ENCODE peak calls at places on chromosomes 4 and X, in nine cellular contexts. Q, G, J, H, O, V, Z, C and R are unnamed samples.
A peak's percentile ranks its signal among the peaks of the same experiment; 100 is the strongest.

GRCh38 chrX:139766545-139766983 is 58.6 kb upstream of the MCF2 start:
- DNase-seq in Q (no peak), G (no peak), J (no peak), H (no peak), O (no peak), V (no peak), Z (no peak), C (no peak), R (no peak)

GRCh38 chrX:91039777-91040176 is 394.9 kb upstream of the PABPC5 start:
- DNase-seq in Q (no peak), G (no peak), J (no peak), H (no peak), O (no peak), V (no peak), Z (no peak), C (no peak), R (no peak)

GRCh38 chrX:19535481-19535880 is 20.2 kb upstream of the MAP3K15 start:
- DNase-seq in Q (peak; percentile 21), G (no peak), J (peak; percentile 6), H (no peak), O (no peak), V (peak; percentile 23), Z (no peak), C (no peak), R (no peak)

GRCh38 chr4:123976285-123976684 is 579.7 kb downstream of the SPRY1 start:
- DNase-seq in Q (no peak), G (no peak), J (no peak), H (no peak), O (no peak), V (no peak), Z (no peak), C (no peak), R (no peak)

GRCh38 chr4:174218127-174218790 is 65.2 kb downstream of the FBXO8 start:
- DNase-seq in Q (no peak), G (no peak), J (no peak), H (no peak), O (no peak), V (no peak), Z (no peak), C (no peak), R (no peak)

GRCh38 chrX:103626855-103627254 is 1.9 kb upstream of the TCEAL1 start:
- DNase-seq in Q (no peak), G (no peak), J (no peak), H (no peak), O (no peak), V (no peak), Z (no peak), C (no peak), R (no peak)

GRCh38 chr4:157172011-157172410 is 48.5 kb upstream of the GRIA2 start:
- DNase-seq in Q (no peak), G (no peak), J (no peak), H (no peak), O (no peak), V (no peak), Z (no peak), C (no peak), R (no peak)

GRCh38 chr4:28287837-28288236 is 1427.2 kb downstream of the STIM2 start:
- DNase-seq in Q (peak; percentile 7), G (no peak), J (no peak), H (no peak), O (peak; percentile 14), V (no peak), Z (no peak), C (no peak), R (no peak)

GRCh38 chrX:15721911-15722310 is 16.2 kb upstream of the CA5B start:
- DNase-seq in Q (no peak), G (no peak), J (no peak), H (no peak), O (no peak), V (no peak), Z (no peak), C (no peak), R (no peak)
- H3K4me3 ChIP-seq in Q (no peak overlapping the region), G (no peak overlapping the region), J (no peak overlapping the region), H (no peak overlapping the region), O (no peak overlapping the region), V (no peak overlapping the region), Z (no peak overlapping the region), C (no peak overlapping the region), R (no peak overlapping the region)

GRCh38 chr4:59973496-59973895 is 1226.6 kb upstream of the ADGRL3 start:
- DNase-seq in Q (no peak), G (no peak), J (no peak), H (no peak), O (no peak), V (no peak), Z (no peak), C (no peak), R (no peak)

DNA sequence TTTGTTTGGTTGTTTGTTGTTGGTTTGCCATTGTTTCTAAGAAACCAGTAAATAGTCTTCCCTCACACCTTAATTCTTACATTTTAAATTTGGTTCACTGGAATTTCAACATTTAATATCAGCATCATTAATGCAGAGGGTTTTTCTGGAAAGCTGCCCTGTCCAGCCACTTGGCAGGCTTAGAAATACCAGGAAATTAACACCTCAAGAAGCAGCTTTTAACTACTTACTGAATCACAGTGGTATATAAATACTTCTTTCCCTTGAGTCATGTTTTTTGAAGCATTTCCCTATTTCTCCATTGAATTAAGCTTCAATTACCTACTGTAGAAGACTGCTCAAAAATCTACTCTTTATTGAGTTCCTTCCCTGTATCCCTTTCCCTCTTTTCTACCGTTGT is 1221.1 kb upstream of the ADGRL3 start:
- DNase-seq in Q (no peak), G (no peak), J (no peak), H (no peak), O (no peak), V (no peak), Z (no peak), C (no peak), R (no peak)
- TF ChIP-seq CTCF in Q (no peak), G (no peak), J (no peak), H (no peak), O (no peak), V (no peak), Z (no peak), C (no peak), R (no peak)

GRCh38 chr4:152352645-152353116 is 183.2 kb downstream of the FBXW7 start:
- DNase-seq in Q (peak; percentile 48), G (peak; percentile 61), J (peak; percentile 46), H (no peak), O (peak; percentile 68), V (peak; percentile 58), Z (peak; percentile 63), C (peak; percentile 85), R (peak; percentile 86)
- TF ChIP-seq POLR2A in Q (peak; percentile 45), G (peak; percentile 47), J (no peak), H (no peak), O (peak; percentile 21), V (no peak), Z (no peak), C (peak; percentile 43), R (no peak)

GRCh38 chr4:182805606-182806149 is 111.5 kb downstream of the DCTD start:
- DNase-seq in Q (no peak), G (no peak), J (no peak), H (no peak), O (no peak), V (no peak), Z (no peak), C (no peak), R (no peak)

GRCh38 chr4:182808673-182809416 is 108.3 kb downstream of the DCTD start:
- DNase-seq in Q (no peak), G (no peak), J (no peak), H (no peak), O (no peak), V (no peak), Z (no peak), C (no peak), R (no peak)

GRCh38 chr4:182807841-182808548 is 109.2 kb downstream of the DCTD start:
- DNase-seq in Q (no peak), G (no peak), J (no peak), H (no peak), O (no peak), V (no peak), Z (no peak), C (no peak), R (no peak)

GRCh38 chr4:182806259-182807252 is 110.6 kb downstream of the DCTD start:
- DNase-seq in Q (peak; percentile 69), G (peak; percentile 44), J (peak; percentile 35), H (peak; percentile 81), O (peak; percentile 53), V (peak; percentile 70), Z (peak; percentile 86), C (peak; percentile 83), R (peak; percentile 94)

DNA sequence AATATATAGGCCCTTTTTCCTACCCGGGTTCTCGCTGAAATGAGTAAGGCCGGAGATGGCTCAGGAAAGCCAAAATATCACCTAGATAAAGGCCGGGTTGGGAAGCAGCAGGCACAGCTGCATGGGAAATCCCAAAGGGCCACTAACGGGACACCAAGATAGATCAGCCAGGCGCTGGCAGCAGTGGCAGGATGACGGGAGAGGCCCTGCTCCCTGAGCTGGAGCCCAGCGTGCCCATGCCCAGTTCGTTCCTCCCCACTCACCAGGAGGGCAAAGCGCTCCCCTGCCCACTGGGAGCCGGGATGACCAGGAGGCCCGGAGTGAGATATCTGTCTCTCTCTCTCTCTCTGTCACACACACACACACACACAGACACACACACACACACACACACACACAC is 109.8 kb downstream of the DCTD start:
- DNase-seq in Q (no peak), G (no peak), J (no peak), H (no peak), O (no peak), V (no peak), Z (no peak), C (no peak), R (no peak)
- H3K4me3 ChIP-seq in Q (no peak overlapping the region), G (no peak overlapping the region), J (no peak overlapping the region), H (peak overlapping the region; percentile 49), O (peak overlapping the region; percentile 42), V (no peak overlapping the region), Z (no peak overlapping the region), C (peak overlapping the region; percentile 57), R (no peak overlapping the region)

GRCh38 chr4:98030059-98030458 is 113.2 kb downstream of the STPG2 start:
- DNase-seq in Q (no peak), G (no peak), J (no peak), H (no peak), O (no peak), V (no peak), Z (no peak), C (no peak), R (no peak)

GRCh38 chr4:98026362-98026761 is 116.9 kb downstream of the STPG2 start:
- DNase-seq in Q (no peak), G (no peak), J (no peak), H (no peak), O (no peak), V (no peak), Z (no peak), C (no peak), R (no peak)

DNA sequence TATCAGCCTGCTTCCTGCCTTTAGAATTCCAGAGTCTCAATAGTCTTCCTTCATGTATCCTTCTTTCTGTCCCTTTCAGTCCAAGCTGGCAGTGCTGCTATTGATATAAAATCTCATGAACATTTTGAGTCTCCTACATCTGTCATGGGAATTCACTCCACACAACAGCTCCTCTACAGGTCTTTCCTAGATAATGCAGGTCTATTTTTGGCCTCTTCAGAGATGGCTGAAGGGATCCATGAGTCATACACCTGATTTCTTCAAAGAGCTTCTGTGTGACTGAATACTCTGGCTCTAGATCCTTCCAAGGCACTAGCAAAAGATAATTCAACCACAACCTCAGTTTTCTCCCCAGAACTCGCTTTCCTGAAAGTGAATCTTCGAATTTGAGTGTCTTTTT is 115.4 kb downstream of the STPG2 start:
- DNase-seq in Q (no peak), G (no peak), J (no peak), H (no peak), O (no peak), V (peak; percentile 1), Z (no peak), C (no peak), R (no peak)
- TF ChIP-seq CTCF in Q (no peak), G (no peak), J (no peak), H (no peak), O (no peak), V (no peak), Z (no peak), C (no peak), R (no peak)